ENCODE peak calls at places on chromosomes 2 and 18, in four cellular contexts. V is IMR-90, M is tibial artery, G is Peyer's patch. Q is an unnamed sample.
A peak's percentile ranks its signal among the peaks of the same experiment; 100 is the strongest.

GRCh38 chr2:72116081-72116533 is 31.6 kb downstream of the CYP26B1 start:
- DNase-seq in V (no peak), M (no peak), G (no peak), Q (no peak)

GRCh38 chr2:207225773-207226172 is 60.0 kb upstream of the KLF7 start:
- DNase-seq in V (no peak), M (no peak), G (no peak), Q (no peak)

GRCh38 chr2:120204945-120205670 is 18.1 kb downstream of the TMEM185B start:
- DNase-seq in V (no peak), M (no peak), G (no peak), Q (peak; percentile 47)

GRCh38 chr2:173991857-173992588 is 26.9 kb upstream of the SP3 start:
- DNase-seq in V (peak; percentile 25), M (peak; percentile 92), G (no peak), Q (no peak)

GRCh38 chr2:42421601-42422252 is 60.7 kb upstream of the COX7A2L start:
- DNase-seq in V (peak; percentile 10), M (no peak), G (no peak), Q (no peak)

GRCh38 chr2:68741805-68742306 is 7.2 kb downstream of the ARHGAP25 start:
- DNase-seq in V (peak; percentile 30), M (no peak), G (no peak), Q (no peak)

GRCh38 chr2:223047260-223047761 is 4.7 kb upstream of the KCNE4 start:
- DNase-seq in V (peak; percentile 97), M (no peak), G (no peak), Q (no peak)

GRCh38 chr18:50973367-50974126 is 5.7 kb downstream of the ELAC1 start:
- DNase-seq in V (peak; percentile 79), M (no peak), G (no peak), Q (no peak)

GRCh38 chr18:11293794-11294193 is 144.4 kb upstream of the PIEZO2 start:
- DNase-seq in V (no peak), M (no peak), G (no peak), Q (no peak)

GRCh38 chr2:170305711-170306110 is 127.8 kb downstream of the MYO3B start:
- DNase-seq in V (no peak), M (no peak), G (no peak), Q (no peak)

GRCh38 chr18:32018331-32019250 is at the start of gene RNF125:
- DNase-seq in V (peak; percentile 68), M (peak; percentile 66), G (peak; percentile 75), Q (peak; percentile 90)

GRCh38 chr18:48656582-48656981 is 117.8 kb downstream of the CTIF start:
- DNase-seq in V (peak; percentile 49), M (no peak), G (no peak), Q (no peak)

GRCh38 chr2:129199501-129199900 is 780.0 kb upstream of the RAB6C start:
- DNase-seq in V (no peak), M (no peak), G (no peak), Q (no peak)

GRCh38 chr18:10041180-10041579 is 127.4 kb downstream of the VAPA start:
- DNase-seq in V (peak; percentile 57), M (peak; percentile 90), G (no peak), Q (peak; percentile 54)

GRCh38 chr2:199261221-199261620 is 196.5 kb downstream of the SATB2 start:
- DNase-seq in V (peak; percentile 47), M (no peak), G (no peak), Q (no peak)

GRCh38 chr2:73259276-73259675 is 25.0 kb downstream of the FBXO41 start:
- DNase-seq in V (no peak), M (no peak), G (no peak), Q (no peak)

GRCh38 chr2:171260471-171261424 is 100.1 kb upstream of the TLK1 start:
- DNase-seq in V (no peak), M (no peak), G (no peak), Q (no peak)

GRCh38 chr2:46909771-46910419 is 5.7 kb downstream of the MCFD2 start:
- DNase-seq in V (peak; percentile 88), M (no peak), G (no peak), Q (no peak)

GRCh38 chr2:101124684-101125366 is 26.4 kb downstream of the TBC1D8 start:
- DNase-seq in V (peak; percentile 76), M (peak; percentile 83), G (no peak), Q (no peak)

GRCh38 chr2:8461341-8461740 is 220.5 kb upstream of the ID2 start:
- DNase-seq in V (no peak), M (no peak), G (no peak), Q (no peak)

DNA sequence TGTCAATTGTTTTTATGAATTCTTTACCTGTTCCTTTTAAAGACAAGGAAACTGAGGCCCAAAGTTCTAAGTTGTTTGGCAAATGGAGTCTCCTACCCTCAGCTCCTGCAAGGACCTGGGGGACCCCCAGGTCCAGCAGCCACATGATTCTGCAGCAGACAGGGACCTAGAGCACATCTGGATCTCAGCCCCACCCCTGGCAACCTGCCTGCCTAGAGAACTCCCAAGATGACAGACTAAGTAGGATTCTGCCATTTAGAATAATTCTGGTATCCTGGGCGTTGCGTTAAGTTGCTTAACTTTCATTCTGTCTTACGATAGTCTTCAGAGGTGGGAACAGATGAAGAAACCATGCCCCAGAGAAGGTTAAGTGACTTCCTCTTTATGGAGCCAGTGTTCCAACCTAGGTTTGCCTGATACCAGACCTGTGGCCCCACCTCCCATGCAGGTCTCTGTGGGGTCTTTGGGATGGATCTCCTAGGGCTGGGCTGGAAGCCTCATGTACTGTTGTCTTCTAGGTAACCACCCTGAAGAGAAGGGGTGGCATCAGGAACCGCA is 5.6 kb upstream of the CENPA start:
- DNase-seq in V (no peak), M (no peak), G (no peak), Q (no peak)
- H3K4me1 ChIP-seq in V (no peaks in the 10 kb centered on the region), M (no peaks in the 10 kb centered on the region), G (no peaks in the 10 kb centered on the region), Q (no peaks in the 10 kb centered on the region)

GRCh38 chr2:60553992-60554648 is 666 bp upstream of the BCL11A start:
- DNase-seq in V (no peak), M (no peak), G (peak; percentile 51), Q (peak; percentile 87)
- H3K4me1 ChIP-seq in V (no peaks in the 10 kb centered on the region), M (no peaks in the 10 kb centered on the region), G (no peaks in the 10 kb centered on the region), Q (no peaks in the 10 kb centered on the region)

GRCh38 chr2:160534249-160534648 is 40.6 kb upstream of the RBMS1 start:
- DNase-seq in V (no peak), M (no peak), G (no peak), Q (no peak)
- H3K4me1 ChIP-seq in V (peaks cover 3% of the 10 kb centered on the region), M (no peaks in the 10 kb centered on the region), G (no peaks in the 10 kb centered on the region), Q (no peaks in the 10 kb centered on the region)

DNA sequence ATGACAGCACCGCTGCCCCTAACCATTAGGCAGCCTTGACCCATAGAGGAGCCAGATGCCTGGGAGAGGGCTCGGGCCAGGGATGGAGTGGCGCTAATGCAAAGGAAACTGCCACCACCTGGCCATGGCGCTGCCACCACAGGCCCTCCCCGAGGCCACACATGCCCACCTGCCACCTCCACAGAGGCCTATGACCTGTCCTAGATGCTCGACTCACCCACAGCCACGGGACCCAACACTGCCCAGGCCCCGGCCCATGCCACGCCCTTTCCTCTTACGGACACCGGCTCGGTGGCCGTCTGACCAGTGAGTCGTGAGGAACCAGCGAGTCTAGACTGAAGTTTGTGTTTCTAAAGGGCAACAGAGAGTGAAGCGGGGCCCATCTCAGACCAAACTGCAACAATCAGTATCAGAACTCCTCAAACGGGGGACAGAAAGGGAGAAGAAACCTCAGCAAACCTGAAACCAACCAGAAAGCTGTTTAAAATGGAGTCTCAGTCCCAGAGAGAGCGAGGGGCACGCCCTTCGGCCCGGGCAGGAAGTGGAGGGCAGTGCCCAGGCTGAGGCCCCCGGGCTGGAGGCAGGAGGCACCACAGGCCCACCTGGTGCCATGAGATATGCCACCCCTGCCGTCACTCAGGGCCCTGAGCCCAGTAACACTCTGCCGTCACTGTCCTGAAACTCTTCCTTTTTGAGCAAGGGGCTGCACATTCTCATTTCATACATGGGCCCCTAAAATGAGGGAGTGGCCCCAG is 711 bp downstream of the GPR17 start:
- DNase-seq in V (no peak), M (no peak), G (no peak), Q (no peak)
- H3K4me1 ChIP-seq in V (peaks cover 7% of the 10 kb centered on the region), M (peaks cover 9% of the 10 kb centered on the region), G (no peaks in the 10 kb centered on the region), Q (no peaks in the 10 kb centered on the region)

GRCh38 chr2:65056990-65057375 is 767 bp downstream of the CEP68 start:
- DNase-seq in V (no peak), M (no peak), G (no peak), Q (no peak)

GRCh38 chr2:65059071-65059470 is 2.9 kb downstream of the CEP68 start:
- DNase-seq in V (no peak), M (peak; percentile 26), G (no peak), Q (no peak)

GRCh38 chr2:65055427-65056214 is 595 bp upstream of the CEP68 start:
- DNase-seq in V (no peak), M (peak; percentile 55), G (peak; percentile 78), Q (peak; percentile 74)

GRCh38 chr2:65056215-65056989 is at the start of gene CEP68:
- DNase-seq in V (peak; percentile 97), M (peak; percentile 97), G (peak; percentile 96), Q (peak; percentile 97)

DNA sequence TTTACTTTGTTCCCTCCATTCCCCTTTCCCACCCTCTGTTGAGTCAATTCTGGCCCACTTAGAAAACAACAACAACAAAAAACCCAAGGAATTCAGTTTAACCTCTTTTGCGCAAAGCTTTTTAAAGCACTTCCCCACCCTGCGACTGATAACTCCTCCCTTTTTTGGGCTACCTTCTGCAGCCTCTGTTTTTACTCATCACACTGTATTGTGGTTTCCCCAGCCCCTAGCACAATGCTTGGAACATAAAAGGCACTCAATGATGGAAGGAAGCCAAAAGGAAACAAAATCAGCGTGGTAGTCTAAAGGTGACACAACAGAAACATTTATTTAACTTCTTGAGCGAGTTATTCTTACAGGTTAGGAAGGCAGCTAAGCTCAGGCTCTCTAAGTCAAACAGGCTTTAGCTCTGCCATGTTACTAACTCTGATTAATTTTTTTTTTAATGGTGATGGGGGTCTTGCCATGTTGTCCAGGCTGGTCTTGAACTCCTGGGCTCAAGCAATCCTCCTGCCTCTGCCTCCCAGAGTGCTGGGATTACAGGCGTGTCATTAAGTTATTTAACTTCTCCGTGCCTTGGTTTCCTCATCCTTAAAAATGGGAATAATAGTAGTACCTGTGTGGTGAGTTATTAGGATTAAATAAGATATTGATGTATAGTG is 1.3 kb downstream of the CEP68 start:
- DNase-seq in V (peak; percentile 39), M (no peak), G (peak; percentile 38), Q (no peak)
- H3K4me1 ChIP-seq in V (peaks cover 2% of the 10 kb centered on the region), M (no peaks in the 10 kb centered on the region), G (no peaks in the 10 kb centered on the region), Q (peaks cover 37% of the 10 kb centered on the region)

GRCh38 chr2:181911830-181912229 is 20.3 kb downstream of the ITPRID2 start:
- DNase-seq in V (no peak), M (no peak), G (no peak), Q (no peak)
- H3K4me1 ChIP-seq in V (peaks cover 8% of the 10 kb centered on the region), M (no peaks in the 10 kb centered on the region), G (no peaks in the 10 kb centered on the region), Q (peaks cover 32% of the 10 kb centered on the region)

DNA sequence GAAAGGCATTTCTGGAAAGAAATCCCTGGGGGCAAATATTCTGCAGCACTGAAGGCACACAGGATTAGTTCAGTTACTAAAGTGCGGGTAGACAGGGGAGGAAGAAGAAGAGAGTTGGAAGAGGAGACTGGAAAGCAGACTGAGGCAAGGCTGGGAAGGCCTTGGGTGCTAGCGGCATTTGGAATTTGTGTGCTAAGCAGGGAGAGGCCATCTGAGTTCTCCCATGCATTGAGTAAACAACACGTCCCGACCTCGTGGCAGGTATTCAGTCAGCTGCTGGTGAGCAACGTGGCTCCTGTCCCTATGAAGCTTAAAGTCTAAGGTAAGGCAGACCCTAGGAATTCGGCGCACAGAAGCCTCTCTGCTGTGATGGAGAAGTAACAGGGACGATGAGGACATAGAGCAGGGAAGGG is 30.7 kb downstream of the ATP8B1 start:
- DNase-seq in V (no peak), M (no peak), G (no peak), Q (no peak)
- H3K4me1 ChIP-seq in V (peaks cover 17% of the 10 kb centered on the region), M (no peaks in the 10 kb centered on the region), G (no peaks in the 10 kb centered on the region), Q (peaks cover 23% of the 10 kb centered on the region)

Q was measured in pancreas.